ENCODE peak calls at places on chromosomes 16 and 17, in nine cellular contexts. S is neuronal stem cell; X is Ammon's horn; F is stimulated activated CD8-positive, alpha-beta memory T cell treated with anti-CD3 and anti-CD28 coated beads, Interleukin-4, amount 100 ng/mL, for 1 hour; Z is RWPE1; A is ureter; L is aorta; M is tibial artery; O is posterior vena cava. I is an unnamed sample.

GRCh38 chr16:86391486-86391885 is 118.8 kb upstream of the FOXF1 start:
- DNase-seq in S (no peak), X (no peak), F (no peak), Z (no peak), A (no peak), L (no peak), M (no peak), O (no peak), I (no peak)

GRCh38 chr16:2022723-2023097 is 3.1 kb downstream of the NPW start:
- DNase-seq in S (no peak), X (no peak), F (no peak), Z (peak; percentile 20), A (no peak), L (no peak), M (no peak), O (no peak), I (no peak)

GRCh38 chr16:28010671-28011070 is 52.8 kb downstream of the GSG1L start:
- DNase-seq in S (no peak), X (no peak), F (no peak), Z (no peak), A (no peak), L (no peak), M (no peak), O (peak; percentile 62), I (no peak)

GRCh38 chr16:83689385-83689831 is 118.4 kb upstream of the HSBP1 start:
- DNase-seq in S (no peak), X (peak; percentile 62), F (no peak), Z (peak; percentile 84), A (no peak), L (peak; percentile 55), M (peak; percentile 46), O (no peak), I (peak; percentile 42)

GRCh38 chr17:66614469-66614868 is 220.4 kb upstream of the CACNG5 start:
- DNase-seq in S (no peak), X (no peak), F (no peak), Z (no peak), A (no peak), L (no peak), M (no peak), O (no peak), I (no peak)

GRCh38 chr16:67697407-67697806 is 21.7 kb downstream of the GFOD2 start:
- DNase-seq in S (no peak), X (no peak), F (no peak), Z (no peak), A (no peak), L (no peak), M (no peak), O (no peak), I (no peak)

GRCh38 chr17:74514632-74515035 is 16.6 kb downstream of the CD300LB start:
- DNase-seq in S (no peak), X (no peak), F (no peak), Z (peak; percentile 30), A (peak; percentile 38), L (no peak), M (peak; percentile 28), O (no peak), I (no peak)

GRCh38 chr17:79410681-79411080 is 200.2 kb downstream of the RBFOX3 start:
- DNase-seq in S (no peak), X (no peak), F (no peak), Z (no peak), A (no peak), L (no peak), M (no peak), O (no peak), I (no peak)

GRCh38 chr17:17126131-17127110 is 79.7 kb downstream of the PLD6 start:
- DNase-seq in S (no peak), X (peak; percentile 43), F (no peak), Z (no peak), A (no peak), L (no peak), M (no peak), O (no peak), I (no peak)

GRCh38 chr17:4587803-4588202 is 3.5 kb downstream of the SMTNL2 start:
- DNase-seq in S (no peak), X (no peak), F (no peak), Z (no peak), A (no peak), L (no peak), M (no peak), O (no peak), I (no peak)

GRCh38 chr17:51474764-51475163 is 214.4 kb downstream of the UTP18 start:
- DNase-seq in S (no peak), X (no peak), F (no peak), Z (no peak), A (no peak), L (no peak), M (no peak), O (no peak), I (no peak)

GRCh38 chr17:50533185-50533584 is 650 bp downstream of the EPN3 start:
- DNase-seq in S (no peak), X (no peak), F (no peak), Z (no peak), A (no peak), L (no peak), M (no peak), O (no peak), I (no peak)

GRCh38 chr17:57782642-57783337 is 37.7 kb upstream of the CCDC182 start:
- DNase-seq in S (peak; percentile 40), X (no peak), F (no peak), Z (no peak), A (no peak), L (no peak), M (no peak), O (no peak), I (no peak)

GRCh38 chr17:47937915-47938314 is 3.5 kb upstream of the PNPO start:
- DNase-seq in S (no peak), X (no peak), F (no peak), Z (no peak), A (no peak), L (no peak), M (no peak), O (no peak), I (no peak)

GRCh38 chr17:42553866-42554249 is 1.1 kb downstream of the HSD17B1 start:
- DNase-seq in S (no peak), X (no peak), F (no peak), Z (no peak), A (no peak), L (no peak), M (no peak), O (no peak), I (no peak)

I was measured in lower leg skin.